ENCODE peak calls at places on chromosomes 3 and 15, in five cellular contexts. W is prostate gland, D is uterus, H is upper lobe of left lung, S is ovary. P is an unnamed sample. For H3K9me3, the result is how much of the 10 kb centered on the place peaks cover.

GRCh38 chr3:168933614-168934013 is 729.9 kb downstream of the MECOM start:
- DNase-seq in S (no peak), W (no peak), D (no peak), H (no peak), P (no peak)

GRCh38 chr3:36166477-36166876 is 213.8 kb upstream of the STAC start:
- DNase-seq in S (no peak), W (no peak), D (no peak), H (no peak), P (no peak)

GRCh38 chr3:189641776-189642175 is 10.6 kb downstream of the TP63 start:
- DNase-seq in W (no peak), H (no peak), S (no peak), D (no peak), P (no peak)

GRCh38 chr3:61561374-61562041 is at the start of gene PTPRG:
- DNase-seq in W (peak), S (peak), H (peak), D (peak), P (peak)

GRCh38 chr3:159273608-159274007 is 471.8 kb downstream of the MFSD1 start:
- DNase-seq in S (no peak), H (no peak), W (no peak), D (no peak), P (no peak)

GRCh38 chr3:124812291-124813265 is 74.6 kb downstream of the ITGB5 start:
- DNase-seq in D (peak), S (peak), H (peak), W (no peak), P (no peak)

GRCh38 chr3:112308151-112308911 is 14.3 kb upstream of the SLC9C1 start:
- DNase-seq in S (no peak), H (no peak), D (no peak), W (peak), P (no peak)

GRCh38 chr3:167991213-167991612 is 104.5 kb downstream of the GOLIM4 start:
- DNase-seq in W (no peak), D (no peak), H (no peak), S (no peak), P (no peak)

GRCh38 chr3:42302924-42303634 is 37.1 kb upstream of the CCK start:
- DNase-seq in H (no peak), D (no peak), S (no peak), W (no peak), P (no peak)

GRCh38 chr3:124896824-124897526 is 9.8 kb upstream of the ITGB5 start:
- DNase-seq in D (no peak), S (no peak), W (no peak), H (no peak), P (no peak)

GRCh38 chr3:167941234-167941995 is 154.3 kb downstream of the GOLIM4 start:
- DNase-seq in D (peak), W (no peak), S (no peak), H (no peak), P (no peak)

GRCh38 chr3:120142236-120142635 is 48.0 kb upstream of the GSK3B start:
- DNase-seq in S (no peak), D (no peak), H (no peak), W (no peak), P (no peak)

GRCh38 chr15:58761010-58761388 is 10.1 kb upstream of the MINDY2 start:
- DNase-seq in S (no peak), D (no peak), W (no peak), H (no peak), P (no peak)

GRCh38 chr3:155871746-155872158 is 1.3 kb downstream of the GMPS start:
- DNase-seq in H (no peak), D (no peak), S (no peak), W (no peak), P (no peak)

GRCh38 chr3:115937054-115937453 is 313.7 kb downstream of the GAP43 start:
- DNase-seq in H (no peak), D (no peak), W (no peak), S (no peak), P (no peak)

GRCh38 chr3:184491011-184491576 is 70.5 kb upstream of the EPHB3 start:
- DNase-seq in S (no peak), H (peak), D (no peak), W (no peak), P (no peak)

GRCh38 chr3:25663324-25664065 is 1.2 kb downstream of the TOP2B start:
- DNase-seq in D (no peak), H (no peak), W (no peak), S (no peak), P (no peak)

GRCh38 chr15:56608140-56608778 is 125.0 kb downstream of the ZNF280D start:
- DNase-seq in W (no peak), D (no peak), S (no peak), H (no peak), P (no peak)

GRCh38 chr3:63128380-63128779 is 149.7 kb upstream of the SYNPR start:
- DNase-seq in H (no peak), D (no peak), W (no peak), S (no peak), P (no peak)

GRCh38 chr3:15794303-15794771 is 3.4 kb downstream of the ANKRD28 start:
- DNase-seq in D (no peak), W (no peak), H (no peak), S (no peak), P (no peak)

GRCh38 chr3:8952130-8952529 is 11.1 kb downstream of the RAD18 start:
- DNase-seq in S (no peak), W (no peak), D (no peak), H (no peak), P (no peak)

GRCh38 chr15:42207674-42208579 is at the start of gene VPS39:
- DNase-seq in D (peak), H (peak), W (peak), S (peak), P (peak)
- TF ChIP-seq POLR2A in D (peak), H (peak), W (peak), S (peak), P (no peak)

GRCh38 chr15:25072857-25073476 is 118.2 kb downstream of the SNRPN start:
- DNase-seq in H (no peak), W (no peak), D (no peak), S (no peak), P (no peak)
- H3K9me3 ChIP-seq in H (half or more), W (under half), D (under half), S (under half), P (half or more)

GRCh38 chr3:196131921-196132320 is 50.0 kb upstream of the TFRC start:
- DNase-seq in D (no peak), W (no peak), H (no peak), S (no peak), P (no peak)

GRCh38 chr3:196128172-196128843 is 46.4 kb upstream of the TFRC start:
- DNase-seq in S (no peak), W (no peak), D (no peak), H (no peak), P (no peak)

GRCh38 chr3:196122688-196123046 is 40.8 kb upstream of the TFRC start:
- DNase-seq in D (no peak), W (no peak), H (no peak), S (no peak), P (no peak)

GRCh38 chr3:196124608-196125007 is 42.7 kb upstream of the TFRC start:
- DNase-seq in D (no peak), W (no peak), S (no peak), H (no peak), P (no peak)

DNA sequence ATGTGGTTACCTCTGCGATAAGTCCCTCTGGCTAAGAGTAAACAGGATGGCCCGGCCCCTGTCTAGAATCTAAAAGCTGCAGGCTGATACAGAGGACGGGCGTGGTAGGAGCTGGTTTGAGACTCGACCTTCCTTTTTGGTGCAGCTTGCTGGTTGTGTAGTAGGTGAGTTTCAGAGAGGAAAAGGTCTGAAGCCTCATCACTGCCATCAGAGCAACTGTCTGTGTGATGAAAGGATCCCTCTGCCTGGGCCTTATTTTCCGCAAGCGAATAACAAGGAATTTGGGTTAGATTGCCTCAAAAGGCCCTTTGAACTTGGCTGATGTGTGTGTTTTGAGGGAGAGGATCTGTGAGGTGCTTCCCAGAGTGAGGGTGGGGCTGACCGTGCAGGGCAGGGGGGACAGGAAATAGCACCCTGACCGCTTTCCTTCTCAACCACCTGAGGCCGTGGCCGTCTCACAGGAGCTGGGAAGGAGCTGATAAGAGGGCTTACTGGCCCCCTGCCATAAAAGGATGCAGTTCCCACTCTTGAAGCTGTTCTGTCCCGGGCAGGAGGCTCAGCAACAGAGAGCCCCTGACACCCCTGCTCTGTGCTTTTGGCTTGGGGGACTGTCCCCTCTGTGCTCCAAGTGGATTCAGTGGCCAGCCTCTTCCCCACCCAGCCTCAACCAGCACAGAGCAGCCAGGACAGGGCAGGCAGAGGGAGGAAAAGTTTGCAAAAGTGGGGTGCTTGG is 45.6 kb upstream of the TFRC start:
- DNase-seq in W (no peak), D (no peak), S (no peak), H (no peak), P (no peak)
- TF ChIP-seq POLR2A in W (no peak), D (no peak), S (no peak), H (no peak), P (no peak)

DNA sequence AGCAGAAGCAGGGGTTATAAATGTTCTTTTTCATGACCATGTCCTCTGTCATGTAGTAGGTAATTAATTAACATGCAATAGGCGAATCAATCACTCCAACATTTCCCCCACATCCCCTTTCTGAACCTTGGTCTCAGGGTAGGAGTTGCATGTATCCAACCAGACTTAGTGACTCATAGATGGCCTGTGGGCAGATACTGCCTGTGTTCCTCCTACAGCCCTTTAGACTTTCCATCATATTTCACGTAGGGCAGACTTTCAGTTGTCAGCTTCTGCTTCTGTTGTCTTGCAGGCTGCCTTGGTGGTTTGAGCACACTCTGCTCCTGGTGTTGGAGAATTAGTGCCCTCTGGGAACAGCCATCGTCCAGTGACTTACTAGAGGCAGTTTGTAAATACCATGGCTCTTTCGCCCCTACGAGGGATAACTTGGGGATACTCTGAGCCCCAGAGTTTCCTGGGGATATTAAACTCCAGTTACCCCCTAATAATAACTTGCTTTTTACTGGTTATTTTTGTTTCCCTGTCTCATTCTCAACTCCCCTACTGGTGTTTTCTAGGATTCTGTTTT is 244.4 kb downstream of the EDEM1 start:
- DNase-seq in H (no peak), D (no peak), W (no peak), S (no peak), P (no peak)
- H3K9me3 ChIP-seq in H (under half), D (under half), W (under half), S (under half), P (under half)

GRCh38 chr15:62288361-62289017 is 123.4 kb upstream of the C2CD4B start:
- DNase-seq in W (no peak), H (no peak), S (no peak), D (no peak), P (no peak)
- TF ChIP-seq POLR2A in W (no peak), H (no peak), S (no peak), D (no peak), P (no peak)

GRCh38 chr3:75727985-75728384 is 57.4 kb downstream of the ZNF717 start:
- DNase-seq in W (no peak), S (no peak), D (no peak), H (no peak), P (no peak)
- H3K9me3 ChIP-seq in W (under half), S (under half), D (under half), H (under half), P (half or more)

GRCh38 chr3:71062920-71063767 is 520.4 kb downstream of the FOXP1 start:
- DNase-seq in S (no peak), H (no peak), D (no peak), W (no peak), P (no peak)

GRCh38 chr3:71062037-71062919 is 521.2 kb downstream of the FOXP1 start:
- DNase-seq in S (no peak), W (no peak), D (no peak), H (no peak), P (no peak)

GRCh38 chr3:71064288-71064975 is 519.1 kb downstream of the FOXP1 start:
- DNase-seq in W (peak), D (peak), S (peak), H (no peak), P (no peak)

GRCh38 chr3:71064976-71065763 is 518.4 kb downstream of the FOXP1 start:
- DNase-seq in S (peak), D (peak), W (peak), H (peak), P (no peak)

GRCh38 chr3:71063768-71064287 is 519.7 kb downstream of the FOXP1 start:
- DNase-seq in S (peak), H (no peak), W (no peak), D (peak), P (no peak)
- TF ChIP-seq POLR2A in S (no peak), H (no peak), W (no peak), D (no peak), P (peak)

GRCh38 chr3:21109056-21109455 is 642.0 kb downstream of the ZNF385D start:
- DNase-seq in S (no peak), D (no peak), H (no peak), W (no peak), P (no peak)

DNA sequence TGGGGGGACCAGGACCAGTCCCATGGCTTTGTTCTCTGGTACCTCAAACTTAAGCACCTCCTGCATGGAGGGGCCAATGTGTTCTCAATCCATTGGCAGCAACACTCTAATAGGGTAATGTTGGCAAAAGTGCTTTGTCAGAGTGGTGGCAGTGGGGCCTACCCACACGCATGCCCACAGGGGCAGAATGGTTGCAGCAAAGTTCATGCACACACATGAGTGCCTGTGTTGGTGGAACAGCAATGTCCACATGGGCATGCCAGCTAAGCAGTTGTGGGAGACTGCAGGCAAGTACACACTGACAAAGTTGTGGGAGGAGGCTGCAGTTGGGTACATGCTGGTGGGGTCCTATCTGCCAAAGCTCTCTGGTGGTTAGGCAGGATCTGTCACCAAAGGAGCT is 645.2 kb downstream of the ZNF385D start:
- DNase-seq in H (no peak), D (no peak), S (no peak), W (no peak), P (no peak)
- H3K9me3 ChIP-seq in H (under half), D (under half), S (under half), W (under half), P (under half)

DNA sequence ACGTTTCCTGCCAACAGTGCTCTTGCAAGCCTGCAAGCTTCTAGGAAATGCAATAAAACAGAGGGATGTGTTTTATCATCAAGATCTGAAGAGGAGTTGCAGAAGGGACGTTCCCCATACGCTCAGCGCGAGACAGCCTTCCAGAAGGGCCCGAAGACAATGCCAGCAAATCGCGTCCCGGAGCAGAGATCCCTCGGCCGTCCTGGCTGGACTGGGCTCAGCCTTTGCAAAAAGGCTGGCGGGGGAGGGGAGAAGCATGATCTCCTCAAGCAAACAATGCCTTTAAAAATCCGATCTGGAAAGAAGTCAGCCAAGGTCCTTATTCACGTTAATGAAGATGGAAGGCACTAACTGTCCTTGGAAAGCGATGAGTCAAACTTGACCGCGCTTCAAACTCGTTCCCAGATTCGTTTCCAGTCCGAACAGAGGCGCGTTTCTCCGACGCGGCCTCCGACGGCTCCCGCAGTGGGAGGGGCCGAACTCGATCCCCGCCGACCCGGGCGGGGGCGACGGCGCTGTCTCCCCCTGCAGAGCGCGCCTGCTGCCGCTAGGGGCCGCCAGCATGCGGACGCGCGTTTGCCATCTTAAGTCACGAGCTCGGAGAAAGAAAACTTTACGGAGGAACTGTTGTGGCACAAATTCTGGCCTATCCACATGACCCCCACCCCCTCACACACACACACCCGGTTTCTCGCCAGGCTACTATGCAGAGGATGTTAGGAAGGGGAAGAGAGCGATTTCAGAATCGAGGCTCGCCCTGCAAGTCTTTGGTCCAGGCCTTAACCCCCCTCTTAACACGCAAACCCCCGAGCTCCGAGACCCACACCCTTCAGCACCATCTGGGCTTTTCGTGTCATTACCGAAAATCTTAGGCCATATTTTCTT is 5.5 kb downstream of the BCL6 start:
- DNase-seq in S (peak), D (peak), H (peak), W (peak), P (peak)
- TF ChIP-seq POLR2A in S (peak), D (peak), H (no peak), W (peak), P (peak)

P was measured in esophagus squamous epithelium.